ENCODE peak calls at places on chromosomes 5 and 9, in nine cellular contexts. O, U, E, V, X, M, I, J and C are unnamed samples.

GRCh38 chr9:131702911-131703310 is 37.0 kb downstream of the RAPGEF1 start:
- DNase-seq in X (no peak), U (no peak), O (no peak), V (no peak), E (no peak), J (no peak), M (no peak), I (no peak), C (no peak)

GRCh38 chr5:107067391-107067790 is 603.3 kb downstream of the EFNA5 start:
- DNase-seq in M (no peak), V (no peak), O (no peak), E (no peak), U (peak), X (no peak), J (no peak), I (no peak), C (no peak)

GRCh38 chr5:133870661-133871060 is 97.8 kb downstream of the C5orf15 start:
- DNase-seq in E (peak), M (no peak), X (no peak), J (peak), U (no peak), V (peak), I (peak), O (no peak), C (peak)

GRCh38 chr5:171251519-171251918 is 57.5 kb upstream of the TLX3 start:
- DNase-seq in V (no peak), U (peak), O (no peak), I (no peak), X (no peak), E (no peak), M (no peak), J (no peak), C (no peak)

GRCh38 chr9:20030221-20030620 is 241.4 kb upstream of the SLC24A2 start:
- DNase-seq in J (no peak), O (no peak), M (no peak), V (no peak), U (no peak), E (no peak), X (no peak), I (no peak), C (no peak)

GRCh38 chr5:139644001-139644456 is 4.1 kb upstream of the CXXC5 start:
- DNase-seq in E (no peak), U (peak), J (no peak), I (no peak), V (no peak), X (no peak), M (no peak), O (peak), C (no peak)

GRCh38 chr5:139690385-139691274 is 42.5 kb downstream of the CXXC5 start:
- DNase-seq in E (no peak), M (no peak), U (no peak), J (peak), X (no peak), O (no peak), V (peak), I (peak), C (no peak)

GRCh38 chr9:80177949-80178480 is 606.2 kb downstream of the TLE4 start:
- DNase-seq in V (no peak), M (no peak), O (no peak), I (no peak), U (no peak), X (no peak), E (no peak), J (no peak), C (peak)

GRCh38 chr5:53779541-53779981 is 219.1 kb downstream of the NDUFS4 start:
- DNase-seq in E (peak), J (no peak), V (peak), M (no peak), I (peak), X (no peak), U (no peak), O (no peak), C (peak)

GRCh38 chr9:70427161-70427945 is 12.9 kb upstream of the KLF9 start:
- DNase-seq in X (no peak), I (peak), V (peak), E (no peak), U (no peak), M (no peak), J (no peak), O (no peak), C (no peak)

GRCh38 chr9:5593904-5594303 is 35.0 kb upstream of the RIC1 start:
- DNase-seq in E (no peak), J (no peak), M (peak), V (no peak), U (no peak), I (no peak), X (no peak), O (no peak), C (no peak)

GRCh38 chr9:124859803-124860581 is 1.8 kb downstream of the RPL35 start:
- DNase-seq in J (no peak), M (no peak), V (no peak), O (no peak), X (no peak), U (no peak), E (no peak), I (no peak), C (no peak)

GRCh38 chr9:131222460-131222859 is 53.9 kb downstream of the FAM78A start:
- DNase-seq in E (no peak), U (no peak), M (no peak), I (no peak), O (no peak), X (no peak), V (no peak), J (no peak), C (no peak)

GRCh38 chr5:57824047-57824446 is 341.4 kb upstream of the ACTBL2 start:
- DNase-seq in V (peak), J (no peak), M (no peak), I (no peak), O (no peak), X (no peak), E (peak), U (no peak), C (peak)

GRCh38 chr9:21031091-21031817 is at the start of gene HACD4:
- DNase-seq in U (peak), I (peak), E (no peak), O (peak), X (peak), V (peak), M (no peak), J (no peak), C (no peak)

GRCh38 chr9:20022410-20022809 is 233.6 kb upstream of the SLC24A2 start:
- DNase-seq in V (peak), M (no peak), O (no peak), U (no peak), J (no peak), I (peak), X (no peak), E (peak), C (no peak)

GRCh38 chr5:125798311-125798710 is 624.9 kb upstream of the GRAMD2B start:
- DNase-seq in V (peak), U (no peak), J (no peak), E (peak), I (peak), O (no peak), X (no peak), M (peak), C (peak)

GRCh38 chr9:112925058-112925641 is 34.5 kb upstream of the SLC46A2 start:
- DNase-seq in M (no peak), U (no peak), X (no peak), J (peak), I (peak), O (no peak), E (no peak), V (peak), C (peak)

GRCh38 chr9:68530618-68531017 is 10.1 kb downstream of the TMEM252 start:
- DNase-seq in X (no peak), O (peak), V (peak), M (no peak), U (peak), I (peak), J (no peak), E (no peak), C (no peak)

GRCh38 chr9:92160786-92161185 is 45.6 kb upstream of the SPTLC1 start:
- DNase-seq in O (no peak), I (no peak), U (no peak), X (no peak), J (no peak), M (no peak), V (no peak), E (no peak), C (no peak)

GRCh38 chr9:20591223-20591622 is 31.1 kb downstream of the MLLT3 start:
- DNase-seq in E (no peak), U (no peak), O (no peak), V (peak), X (no peak), J (no peak), M (no peak), I (peak), C (no peak)

GRCh38 chr5:55345327-55345726 is 37.5 kb downstream of the MTREX start:
- DNase-seq in E (no peak), X (no peak), U (no peak), V (no peak), M (no peak), O (no peak), J (no peak), I (no peak), C (no peak)

GRCh38 chr5:173758675-173759074 is 129.5 kb upstream of the CPEB4 start:
- DNase-seq in U (no peak), M (no peak), X (no peak), I (no peak), V (no peak), O (no peak), E (no peak), J (no peak), C (no peak)

DNA sequence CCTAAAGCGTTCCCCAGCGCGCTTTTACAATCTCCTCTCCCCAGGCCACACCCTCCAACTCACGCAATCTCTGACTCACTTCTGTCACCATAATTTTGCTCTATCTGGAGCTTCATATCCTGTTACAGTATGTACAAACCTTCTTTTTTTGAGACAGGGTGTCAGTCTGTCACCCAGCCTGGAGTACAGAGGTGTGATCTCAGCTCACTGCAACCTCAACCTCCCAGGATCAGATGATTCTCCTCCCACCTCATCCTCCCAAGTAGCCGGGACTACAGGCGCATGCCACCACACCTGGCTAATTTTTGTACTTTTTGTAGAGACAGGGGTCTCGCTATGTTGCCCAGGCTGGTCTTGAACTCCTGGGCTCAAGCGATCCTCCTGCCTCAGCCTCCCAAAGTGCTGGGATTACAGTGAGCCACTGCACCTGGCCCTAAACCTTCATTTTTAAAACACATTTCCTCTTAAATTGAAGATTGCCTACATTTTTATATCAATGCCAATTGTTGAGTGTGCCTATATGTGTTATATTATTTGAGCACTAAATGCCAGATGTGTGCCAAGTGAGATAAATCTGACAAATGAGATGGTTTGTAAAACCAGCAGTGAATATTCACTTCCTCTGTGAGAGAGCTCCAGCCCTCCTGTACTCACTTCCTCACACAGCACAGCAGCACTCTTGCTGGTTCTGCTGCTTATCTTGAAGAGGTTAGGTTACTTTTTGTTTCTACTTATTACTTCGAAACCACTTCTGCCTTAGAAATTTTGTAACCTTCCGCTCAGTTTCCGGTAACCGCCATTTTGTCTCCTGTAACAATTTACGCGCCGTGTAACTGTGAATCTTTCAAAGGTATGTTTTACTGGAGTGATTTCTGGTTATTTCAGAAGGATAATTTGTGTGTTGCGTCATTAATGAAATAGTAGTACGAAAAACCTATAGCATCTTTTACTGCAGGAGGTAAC is 57.9 kb downstream of the DOCK8 start:
- DNase-seq in E (no peak), J (no peak), V (no peak), U (no peak), X (no peak), I (no peak), O (no peak), M (peak), C (no peak)
- H3K4me3 ChIP-seq in E (no peak), J (no peak), V (no peak), U (peak), X (peak), I (no peak), O (no peak), M (peak), C (no peak)

DNA sequence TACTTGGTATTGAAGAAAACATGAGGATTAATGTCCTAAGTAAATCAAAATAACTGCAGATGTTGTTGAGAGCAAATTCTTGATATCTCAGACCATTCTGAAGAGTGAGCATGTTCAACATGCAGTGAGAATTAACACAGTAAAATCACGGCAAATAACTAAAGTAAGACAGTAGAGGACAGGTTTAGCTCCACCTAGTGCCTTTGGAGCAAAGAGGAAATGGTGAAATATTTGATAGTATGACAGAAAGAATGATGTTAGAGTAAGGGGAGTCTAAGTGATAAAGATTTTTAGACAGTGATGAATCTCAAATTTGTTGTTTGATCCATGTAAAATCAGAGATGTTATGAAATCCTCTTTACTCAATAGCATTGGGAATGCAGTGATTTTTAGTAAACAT is 424.2 kb downstream of the TMEM161B start:
- DNase-seq in E (no peak), M (no peak), I (no peak), J (no peak), V (no peak), O (no peak), X (no peak), U (no peak), C (no peak)
- TF ChIP-seq CTCF in E (no peak), M (peak), I (no peak), J (no peak), V (no peak), O (no peak), X (no peak), U (no peak), C (no peak)

GRCh38 chr5:142753114-142753764 is 16.9 kb upstream of the ARHGAP26 start:
- DNase-seq in M (no peak), U (no peak), I (no peak), O (peak), J (no peak), X (no peak), E (no peak), V (peak), C (no peak)
- H3K4me3 ChIP-seq in M (no peak), U (no peak), I (no peak), O (no peak), J (no peak), X (no peak), E (no peak), V (no peak), C (no peak)

GRCh38 chr5:38551020-38552017 is 5.1 kb downstream of the LIFR start:
- DNase-seq in X (no peak), E (no peak), V (peak), I (peak), U (no peak), M (peak), O (peak), J (peak), C (no peak)
- TF ChIP-seq CTCF in X (peak), E (peak), V (peak), I (peak), U (peak), M (peak), O (peak), J (peak), C (peak)

DNA sequence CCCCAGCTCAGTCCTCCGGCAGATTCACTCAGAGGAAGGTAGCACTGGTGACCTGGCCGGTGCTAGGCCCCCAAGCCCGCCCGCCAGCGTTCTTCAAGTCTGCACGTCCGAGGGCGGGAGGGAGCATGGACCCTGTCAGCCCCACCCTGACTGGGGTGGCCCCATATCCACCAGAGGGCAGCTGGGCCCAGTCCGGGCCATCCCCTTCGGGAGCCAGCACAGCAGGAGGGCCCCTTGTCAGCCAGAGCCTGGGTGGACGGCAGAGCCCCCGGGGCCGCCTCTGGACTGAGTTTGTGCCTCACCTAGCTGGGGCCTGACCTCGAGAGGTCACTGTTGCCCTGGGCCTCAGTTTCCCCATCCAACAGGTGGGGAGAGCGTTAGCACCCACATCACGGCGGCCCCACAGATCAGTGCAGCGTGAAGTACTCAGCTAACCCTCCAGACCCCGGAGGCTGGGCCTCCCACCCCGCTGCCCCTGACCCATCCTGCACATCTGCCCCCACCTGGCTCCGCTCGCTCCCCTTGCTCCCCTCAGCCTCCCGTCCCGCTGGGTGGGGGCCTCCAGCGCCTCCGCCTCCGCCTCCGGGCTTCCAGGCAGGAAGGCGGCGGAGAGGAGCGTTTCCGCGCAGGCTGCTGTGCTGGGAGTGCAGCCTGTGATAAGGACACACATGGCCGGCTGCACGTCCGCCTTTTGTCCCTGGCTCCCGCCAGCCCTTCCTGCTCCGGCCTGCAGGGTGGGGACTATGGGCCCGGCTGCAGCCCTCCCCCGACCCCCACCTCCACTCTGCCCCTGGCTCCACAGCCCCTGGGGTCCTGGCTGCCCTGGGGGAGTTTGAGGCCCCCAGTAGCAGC is 16.6 kb upstream of the EGFL7 start:
- DNase-seq in V (peak), J (peak), I (peak), E (no peak), O (peak), U (peak), X (no peak), M (no peak), C (no peak)
- H3K4me3 ChIP-seq in V (no peak), J (no peak), I (no peak), E (no peak), O (peak), U (peak), X (peak), M (no peak), C (no peak)

DNA sequence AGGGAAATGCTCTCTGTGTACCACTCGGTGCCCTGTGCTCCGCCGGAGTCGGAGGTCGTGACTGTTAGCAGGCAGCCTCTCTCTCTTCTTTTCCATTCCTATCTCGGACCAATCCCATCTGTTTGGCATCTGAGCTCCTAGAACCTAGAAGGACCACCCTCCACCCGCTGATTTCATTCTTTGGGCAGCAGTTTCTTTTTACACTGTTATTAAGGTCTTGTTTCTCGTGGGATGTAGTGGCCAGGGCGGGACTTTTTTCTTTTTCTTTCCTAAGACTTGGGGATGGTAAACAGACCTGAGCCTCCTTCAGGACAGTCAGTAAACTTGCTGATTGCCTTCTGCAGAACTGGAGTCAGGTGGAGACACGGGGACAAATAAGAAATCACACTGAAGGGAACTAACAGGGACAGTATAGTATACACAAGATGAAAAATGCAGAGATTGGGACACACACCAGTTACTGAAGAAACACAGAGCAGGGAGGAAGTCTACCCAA is 496 bp downstream of the URM1 start:
- DNase-seq in J (no peak), X (no peak), E (no peak), I (peak), U (no peak), V (peak), M (no peak), O (no peak), C (no peak)
- TF ChIP-seq CTCF in J (no peak), X (no peak), E (no peak), I (no peak), U (no peak), V (no peak), M (no peak), O (no peak), C (no peak)

GRCh38 chr9:109323771-109324170 is 2.9 kb upstream of the EPB41L4B start:
- DNase-seq in E (no peak), O (no peak), I (no peak), J (no peak), U (no peak), V (no peak), X (no peak), M (no peak), C (no peak)

GRCh38 chr9:109325089-109325488 is 4.2 kb upstream of the EPB41L4B start:
- DNase-seq in X (no peak), J (no peak), M (no peak), V (no peak), U (no peak), O (no peak), I (no peak), E (no peak), C (no peak)

GRCh38 chr9:109335121-109335520 is 14.3 kb upstream of the EPB41L4B start:
- DNase-seq in I (no peak), O (no peak), U (no peak), M (no peak), V (no peak), J (no peak), X (no peak), E (no peak), C (no peak)

GRCh38 chr9:109331353-109331752 is 10.5 kb upstream of the EPB41L4B start:
- DNase-seq in X (no peak), O (no peak), M (no peak), V (peak), I (peak), E (no peak), U (peak), J (no peak), C (no peak)

DNA sequence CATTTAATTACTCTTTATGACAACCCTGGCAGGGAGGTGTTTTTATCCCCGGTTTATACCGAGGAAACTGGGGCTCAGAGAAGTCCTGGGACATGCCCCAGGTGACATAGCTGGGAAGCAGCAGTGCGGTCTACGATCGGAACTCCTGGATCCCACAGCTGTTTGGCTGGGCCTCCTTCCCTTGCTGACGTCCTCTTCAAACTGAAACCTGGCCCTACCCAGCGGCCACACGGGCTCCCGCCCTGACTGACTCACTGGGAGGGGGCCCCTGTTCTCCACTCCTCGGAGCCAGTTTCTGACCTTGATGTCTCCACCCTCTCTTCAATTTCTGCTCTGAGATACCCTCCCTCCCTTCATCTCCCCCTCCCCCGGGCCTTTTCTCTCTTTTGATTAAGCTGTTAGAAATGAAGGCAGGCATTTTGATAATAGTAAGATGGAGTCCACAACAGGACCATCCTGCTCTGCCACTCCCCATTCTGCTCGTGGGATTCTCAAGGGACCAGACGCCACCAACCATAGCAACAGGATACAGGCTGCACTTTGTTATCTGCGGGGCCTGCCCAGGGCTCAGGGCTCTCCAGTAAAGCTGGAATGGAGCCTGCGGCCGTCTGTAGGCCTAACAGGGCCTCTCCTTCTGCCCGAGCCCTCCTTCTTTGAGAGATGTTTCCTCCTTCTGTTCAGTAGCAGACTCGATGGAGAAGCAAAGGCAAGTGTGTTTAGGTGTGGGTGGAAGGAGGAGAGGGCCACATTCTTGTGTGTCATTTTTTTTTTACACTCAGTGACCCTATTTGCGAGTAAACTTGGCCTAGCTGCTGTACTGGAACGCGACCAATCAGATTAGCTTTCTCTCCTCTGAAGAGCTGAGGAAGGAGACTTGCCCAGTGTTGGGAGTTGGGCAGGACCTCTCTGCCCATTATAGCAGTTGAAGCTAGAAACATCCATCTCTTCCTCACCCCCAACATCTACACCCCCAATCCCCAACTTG is 8.7 kb upstream of the EPB41L4B start:
- DNase-seq in O (peak), M (no peak), I (peak), V (peak), J (peak), E (no peak), X (no peak), U (peak), C (peak)
- H3K4me3 ChIP-seq in O (no peak), M (no peak), I (no peak), V (no peak), J (peak), E (no peak), X (peak), U (no peak), C (no peak)